ENCODE peak calls at places on chromosomes 6 and 20, in five cellular contexts. D, I, V, L and X are unnamed samples. For H3K4me1, the result is how much of the 10 kb centered on the place peaks cover.

GRCh38 chr6:2952557-2953095 is 18.7 kb downstream of the SERPINB6 start:
- DNase-seq in D (peak), I (peak), V (peak), L (peak), X (peak)

GRCh38 chr20:25052255-25053206 is 5.4 kb downstream of the ACSS1 start:
- DNase-seq in D (no peak), I (no peak), V (no peak), L (no peak), X (no peak)

GRCh38 chr6:166152660-166153059 is 15.0 kb downstream of the TBXT start:
- DNase-seq in D (no peak), I (no peak), V (no peak), L (no peak), X (no peak)

GRCh38 chr6:33983109-33983475 is 162.8 kb downstream of the GRM4 start:
- DNase-seq in D (no peak), I (peak), V (peak), L (peak), X (peak)

GRCh38 chr6:35391240-35391968 is 49.0 kb downstream of the PPARD start:
- DNase-seq in D (no peak), I (no peak), V (peak), L (no peak), X (peak)

GRCh38 chr6:4388675-4389074 is 253.3 kb upstream of the ECI2 start:
- DNase-seq in D (peak), I (peak), V (no peak), L (peak), X (peak)

GRCh38 chr20:14951707-14952106 is 614.3 kb upstream of the FLRT3 start:
- DNase-seq in D (no peak), I (no peak), V (no peak), L (no peak), X (peak)

GRCh38 chr6:130997061-130997753 is 65.8 kb downstream of the EPB41L2 start:
- DNase-seq in D (peak), I (no peak), V (peak), L (no peak), X (peak)

GRCh38 chr20:57317789-57318371 is 11.7 kb upstream of the SPO11 start:
- DNase-seq in D (no peak), I (no peak), V (no peak), L (no peak), X (no peak)

GRCh38 chr6:144416244-144416643 is 131.1 kb downstream of the UTRN start:
- DNase-seq in D (no peak), I (no peak), V (no peak), L (no peak), X (no peak)

GRCh38 chr6:90415178-90415577 is 118.5 kb upstream of the BACH2 start:
- DNase-seq in D (no peak), I (no peak), V (no peak), L (no peak), X (no peak)

GRCh38 chr20:50788045-50788867 is 6.6 kb upstream of the BCAS4 start:
- DNase-seq in D (no peak), I (no peak), V (peak), L (no peak), X (no peak)

GRCh38 chr20:59817406-59817805 is 116.0 kb downstream of the SYCP2 start:
- DNase-seq in D (no peak), I (no peak), V (no peak), L (peak), X (no peak)

GRCh38 chr6:107692351-107692750 is 131.8 kb downstream of the SCML4 start:
- DNase-seq in D (no peak), I (no peak), V (peak), L (no peak), X (peak)

GRCh38 chr6:147903931-147904330 is 395.4 kb downstream of the SAMD5 start:
- DNase-seq in D (no peak), I (no peak), V (no peak), L (no peak), X (no peak)

GRCh38 chr20:34877002-34877264 is 521 bp downstream of the ACSS2 start:
- DNase-seq in D (no peak), I (no peak), V (no peak), L (no peak), X (peak)

GRCh38 chr6:34484899-34485298 is 19.0 kb downstream of the PACSIN1 start:
- DNase-seq in D (no peak), I (no peak), V (no peak), L (no peak), X (no peak)

GRCh38 chr6:149846321-149846720 is 17.8 kb downstream of the LRP11 start:
- DNase-seq in D (no peak), I (no peak), V (peak), L (no peak), X (peak)

GRCh38 chr20:38827770-38828281 is 22.3 kb downstream of the PPP1R16B start:
- DNase-seq in D (no peak), I (no peak), V (no peak), L (no peak), X (no peak)

GRCh38 chr20:54680872-54681297 is 205.5 kb downstream of the DOK5 start:
- DNase-seq in D (peak), I (peak), V (peak), L (peak), X (peak)

GRCh38 chr6:84568971-84569370 is 195.4 kb downstream of the TBX18 start:
- DNase-seq in D (no peak), I (no peak), V (peak), L (no peak), X (peak)

GRCh38 chr6:8943073-8943472 is 507.7 kb upstream of the SLC35B3 start:
- DNase-seq in D (no peak), I (no peak), V (no peak), L (no peak), X (no peak)

GRCh38 chr6:20483902-20484497 is 50.3 kb upstream of the CDKAL1 start:
- DNase-seq in D (peak), I (no peak), V (no peak), L (no peak), X (no peak)

GRCh38 chr6:152700427-152700826 is 2.7 kb downstream of the MYCT1 start:
- DNase-seq in D (no peak), I (no peak), V (peak), L (no peak), X (no peak)

GRCh38 chr6:87731818-87732661 is 30.0 kb upstream of the AKIRIN2 start:
- DNase-seq in D (no peak), I (no peak), V (peak), L (no peak), X (peak)

GRCh38 chr6:136309729-136310311 is 20.2 kb upstream of the BCLAF1 start:
- DNase-seq in D (no peak), I (no peak), V (no peak), L (no peak), X (no peak)

GRCh38 chr6:10964684-10965083 is 77.8 kb downstream of the SYCP2L start:
- DNase-seq in D (no peak), I (no peak), V (no peak), L (no peak), X (no peak)

GRCh38 chr20:51886341-51886740 is 84.0 kb upstream of the SALL4 start:
- DNase-seq in D (no peak), I (no peak), V (no peak), L (no peak), X (no peak)

GRCh38 chr20:51886891-51887608 is 84.7 kb upstream of the SALL4 start:
- DNase-seq in D (no peak), I (no peak), V (no peak), L (no peak), X (no peak)

GRCh38 chr20:51888186-51888790 is 86.0 kb upstream of the SALL4 start:
- DNase-seq in D (peak), I (no peak), V (no peak), L (no peak), X (no peak)

GRCh38 chr20:51889466-51889865 is 87.1 kb upstream of the SALL4 start:
- DNase-seq in D (no peak), I (no peak), V (no peak), L (no peak), X (no peak)

DNA sequence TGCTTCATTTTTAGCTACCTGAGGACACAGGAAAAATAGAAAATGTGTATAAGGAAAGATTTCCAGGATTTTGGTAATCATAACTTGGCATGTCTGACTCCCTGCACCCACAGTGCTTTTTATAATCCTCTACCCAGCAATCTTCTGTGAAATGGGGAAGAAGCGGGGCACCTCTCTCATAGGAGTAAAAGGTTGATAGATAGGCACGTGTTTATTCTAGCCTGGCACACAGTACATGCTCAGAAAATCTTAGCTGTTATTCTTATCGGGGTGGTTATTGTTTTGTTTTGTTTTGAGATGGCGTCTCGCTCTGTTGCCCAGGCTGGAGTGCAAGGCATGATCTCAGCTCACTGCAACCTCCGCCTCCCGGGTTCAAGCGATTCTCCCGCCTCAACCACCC is 87.7 kb upstream of the SALL4 start:
- DNase-seq in D (no peak), I (no peak), V (no peak), L (no peak), X (no peak)
- H2BK15ac ChIP-seq in D (no peak), I (no peak), V (no peak), L (no peak), X (no peak)

GRCh38 chr6:28545955-28546354 is 20.3 kb downstream of the GPX5 start:
- DNase-seq in D (no peak), I (no peak), V (no peak), L (no peak), X (no peak)

GRCh38 chr6:28541996-28542395 is 16.3 kb downstream of the GPX5 start:
- DNase-seq in D (no peak), I (no peak), V (no peak), L (no peak), X (no peak)

GRCh38 chr6:28544211-28544610 is 18.5 kb downstream of the GPX5 start:
- DNase-seq in D (no peak), I (peak), V (no peak), L (peak), X (no peak)

GRCh38 chr6:28542440-28543293 is 17.0 kb downstream of the GPX5 start:
- DNase-seq in D (peak), I (peak), V (peak), L (peak), X (peak)

DNA sequence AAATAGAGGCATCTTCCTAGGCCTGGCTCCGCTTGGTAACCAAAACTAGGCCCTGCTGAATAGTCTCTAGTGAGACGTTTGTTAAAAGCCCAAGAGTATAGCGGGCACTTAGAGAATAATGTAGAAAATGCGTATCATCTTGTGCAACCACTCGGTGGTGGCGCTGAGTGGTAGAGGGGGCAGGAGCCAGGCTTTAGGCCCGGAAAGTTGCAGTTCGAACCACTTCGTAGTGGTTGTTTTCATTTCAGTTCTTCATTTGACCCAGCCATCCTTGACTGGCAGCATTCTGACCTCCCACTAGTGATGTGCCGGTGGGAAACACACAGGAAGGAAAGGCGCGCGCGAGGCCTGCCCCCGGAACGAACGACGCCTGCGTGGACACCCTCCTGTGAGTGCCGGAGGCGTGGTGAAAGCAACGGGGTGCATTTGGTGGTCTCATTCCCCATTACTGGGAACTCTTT is 18.0 kb downstream of the GPX5 start:
- DNase-seq in D (peak), I (peak), V (no peak), L (peak), X (no peak)
- H4K91ac ChIP-seq in D (no peak), I (no peak), V (no peak), L (no peak), X (no peak)

DNA sequence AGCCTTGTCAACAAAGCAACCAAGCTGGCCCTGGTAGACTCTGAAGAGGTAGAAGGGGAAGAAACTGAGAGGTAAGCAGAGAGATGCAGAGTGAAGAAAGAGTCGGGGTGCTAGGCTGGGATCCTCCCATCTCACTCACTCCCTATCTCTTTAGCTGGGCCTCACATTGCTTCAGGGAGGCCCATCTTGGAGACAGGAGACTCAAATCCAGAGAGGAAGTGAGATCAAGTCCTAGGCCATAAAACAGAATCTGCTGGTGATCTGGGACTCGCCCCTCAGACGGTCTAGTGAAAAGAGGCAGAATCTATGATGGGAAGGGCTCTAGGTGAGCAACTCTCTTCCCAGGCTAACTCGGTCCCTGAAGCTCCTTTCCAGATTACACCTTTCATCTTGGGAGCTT is 659 bp upstream of the GUCA1B start:
- DNase-seq in D (no peak), I (no peak), V (no peak), L (no peak), X (no peak)
- H3K4me1 ChIP-seq in D (under half), I (under half), V (under half), L (under half), X (under half)

GRCh38 chr6:38268342-38268741 is 371.4 kb downstream of the BTBD9 start:
- DNase-seq in D (no peak), I (no peak), V (no peak), L (no peak), X (no peak)
- H2BK15ac ChIP-seq in D (no peak), I (no peak), V (peak), L (no peak), X (no peak)

GRCh38 chr20:62300319-62300718 is 2.5 kb upstream of the ADRM1 start:
- DNase-seq in D (no peak), I (no peak), V (no peak), L (peak), X (no peak)

GRCh38 chr20:62301111-62301668 is 1.6 kb upstream of the ADRM1 start:
- DNase-seq in D (no peak), I (no peak), V (no peak), L (peak), X (no peak)

GRCh38 chr20:62303049-62303326 is 191 bp downstream of the ADRM1 start:
- DNase-seq in D (no peak), I (no peak), V (no peak), L (no peak), X (no peak)

GRCh38 chr20:62302341-62303048 is at the start of gene ADRM1:
- DNase-seq in D (peak), I (peak), V (peak), L (peak), X (peak)

GRCh38 chr20:62301773-62302340 is 940 bp upstream of the ADRM1 start:
- DNase-seq in D (peak), I (peak), V (peak), L (peak), X (peak)
- H4K91ac ChIP-seq in D (no peak), I (no peak), V (no peak), L (no peak), X (no peak)

DNA sequence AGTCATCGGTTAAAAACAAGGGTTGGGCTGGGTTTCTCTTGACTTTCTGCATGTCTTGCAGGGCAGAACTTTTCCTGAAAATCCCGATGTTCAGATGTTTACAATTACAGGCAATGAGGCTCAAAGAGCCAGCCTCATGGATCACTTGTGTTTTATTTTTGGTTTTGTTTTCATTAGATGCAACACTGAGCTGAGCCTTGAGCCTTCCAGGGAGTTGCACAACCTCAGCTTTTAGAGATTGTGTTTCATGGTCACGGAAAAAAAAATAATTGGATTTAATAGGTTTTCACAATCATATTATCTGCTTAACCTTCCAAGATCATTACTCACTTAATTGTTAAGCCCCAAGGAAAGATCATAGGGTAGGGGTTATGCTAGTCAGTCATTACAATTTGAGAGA is 288.1 kb upstream of the PRDM1 start:
- DNase-seq in D (no peak), I (no peak), V (peak), L (no peak), X (peak)
- H3K4me1 ChIP-seq in D (under half), I (under half), V (under half), L (under half), X (under half)

DNA sequence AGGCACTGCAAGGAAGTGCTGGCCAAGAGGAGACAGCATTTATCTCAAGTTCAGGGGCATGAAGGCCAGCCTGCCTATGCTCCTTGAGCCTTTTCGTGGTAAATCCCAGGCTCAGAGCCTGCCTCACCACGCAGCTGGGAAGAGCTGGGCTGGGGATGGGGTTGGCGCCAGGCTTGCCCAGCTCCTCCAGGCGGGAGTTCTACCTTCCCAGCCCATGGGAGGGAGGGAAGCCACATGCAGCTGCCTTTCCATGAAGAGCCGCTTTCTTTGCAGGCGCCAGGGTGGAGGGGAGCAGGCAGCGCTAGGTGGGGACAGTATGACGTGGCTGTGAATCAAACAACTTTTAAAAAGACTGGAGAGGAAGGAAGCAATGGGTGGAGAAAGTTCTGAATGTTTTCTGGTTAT is 19.5 kb upstream of the SIRT5 start:
- DNase-seq in D (no peak), I (peak), V (peak), L (peak), X (peak)
- H2BK15ac ChIP-seq in D (no peak), I (peak), V (no peak), L (no peak), X (no peak)

GRCh38 chr6:36442083-36442670 is 477 bp downstream of the PXT1 start:
- DNase-seq in D (no peak), I (no peak), V (no peak), L (no peak), X (no peak)
- H4K91ac ChIP-seq in D (no peak), I (peak), V (peak), L (no peak), X (peak)

GRCh38 chr20:20493701-20494100 is 125.8 kb downstream of the INSM1 start:
- DNase-seq in D (no peak), I (no peak), V (no peak), L (no peak), X (no peak)
- H3K4me1 ChIP-seq in D (under half), I (under half), V (under half), L (under half), X (under half)